ENCODE peak calls at places on chromosomes 13 and 19, in six cellular contexts. Y is endothelial cell, Q is fibroblast of pulmonary artery, F is AG09319, H is IMR-90, J is colonic mucosa. T is an unnamed sample.

GRCh38 chr19:1131718-1132552 is 28.1 kb downstream of the GPX4 start:
- DNase-seq in H (peak), F (peak), J (peak), Y (peak), Q (peak), T (peak)

GRCh38 chr13:51920786-51921185 is 59.0 kb downstream of the CCDC70 start:
- DNase-seq in H (no peak), Y (no peak), J (no peak), F (no peak), Q (no peak), T (no peak)

GRCh38 chr13:102325321-102325720 is 76.5 kb downstream of the FGF14 start:
- DNase-seq in Q (no peak), J (no peak), F (no peak), H (no peak), Y (no peak), T (no peak)

GRCh38 chr19:2226840-2227360 is 9.2 kb downstream of the PLEKHJ1 start:
- DNase-seq in J (no peak), Y (no peak), Q (no peak), F (no peak), H (no peak), T (no peak)

GRCh38 chr19:45597425-45598111 is 4.4 kb downstream of the GPR4 start:
- DNase-seq in Y (no peak), F (no peak), Q (no peak), H (no peak), J (no peak), T (peak)

GRCh38 chr19:48814895-48815294 is 4.1 kb upstream of the BCAT2 start:
- DNase-seq in Q (no peak), J (no peak), H (no peak), Y (no peak), F (no peak), T (no peak)

GRCh38 chr13:34334984-34335661 is 517.2 kb downstream of the RFC3 start:
- DNase-seq in F (no peak), J (no peak), Q (no peak), H (no peak), Y (no peak), T (no peak)

GRCh38 chr19:31054430-31054829 is 294.8 kb downstream of the TSHZ3 start:
- DNase-seq in Y (peak), Q (peak), F (peak), H (peak), J (peak), T (no peak)

GRCh38 chr13:72384879-72385278 is 342.6 kb downstream of the MZT1 start:
- DNase-seq in Y (no peak), F (peak), Q (peak), J (no peak), H (peak), T (no peak)

GRCh38 chr13:31421756-31422155 is 222.0 kb downstream of the B3GLCT start:
- DNase-seq in H (no peak), Q (no peak), J (no peak), Y (no peak), F (no peak), T (no peak)

GRCh38 chr19:50324331-50324730 is 4.8 kb downstream of the KCNC3 start:
- DNase-seq in F (no peak), J (no peak), H (no peak), Q (no peak), Y (no peak), T (peak)

GRCh38 chr13:71879129-71879535 is 12.1 kb upstream of the DACH1 start:
- DNase-seq in Q (peak), Y (peak), J (no peak), F (no peak), H (peak), T (peak)

GRCh38 chr13:111919286-111919685 is 147.7 kb upstream of the SOX1 start:
- DNase-seq in H (no peak), J (no peak), Y (no peak), F (no peak), Q (no peak), T (no peak)

GRCh38 chr13:46121033-46121432 is 16.2 kb upstream of the CPB2 start:
- DNase-seq in Q (peak), F (no peak), Y (no peak), J (no peak), H (no peak), T (no peak)

GRCh38 chr13:73268306-73268705 is 209.5 kb downstream of the KLF5 start:
- DNase-seq in Q (peak), J (peak), H (peak), Y (no peak), F (no peak), T (no peak)

GRCh38 chr13:88000239-88000638 is 329.1 kb downstream of the SLITRK5 start:
- DNase-seq in J (no peak), F (no peak), Q (no peak), H (peak), Y (no peak), T (no peak)

GRCh38 chr13:26017932-26018690 is 33.7 kb downstream of the SHISA2 start:
- DNase-seq in Y (no peak), J (no peak), H (no peak), F (no peak), Q (peak), T (peak)

GRCh38 chr19:10134040-10134439 is 14.3 kb upstream of the EIF3G start:
- DNase-seq in F (no peak), J (no peak), Y (no peak), Q (no peak), H (no peak), T (no peak)

GRCh38 chr13:32060319-32060924 is 28.8 kb downstream of the FRY start:
- DNase-seq in Y (no peak), J (no peak), F (no peak), H (peak), Q (no peak), T (no peak)

GRCh38 chr13:73975767-73976166 is 158.4 kb downstream of the KLF12 start:
- DNase-seq in F (no peak), J (no peak), Q (no peak), Y (no peak), H (no peak), T (no peak)

GRCh38 chr13:26977541-26977940 is 194.1 kb downstream of the USP12 start:
- DNase-seq in J (no peak), H (peak), Y (no peak), F (no peak), Q (peak), T (no peak)

GRCh38 chr13:95643814-95644598 is 500 bp downstream of the DZIP1 start:
- DNase-seq in F (no peak), Y (peak), J (no peak), H (peak), Q (peak), T (no peak)

GRCh38 chr13:52955505-52955904 is 73.1 kb upstream of the OLFM4 start:
- DNase-seq in J (no peak), H (no peak), F (no peak), Q (no peak), Y (no peak), T (no peak)

GRCh38 chr13:50419466-50419865 is 404.2 kb downstream of the KCNRG start:
- DNase-seq in J (no peak), Q (no peak), H (peak), F (no peak), Y (no peak), T (no peak)

GRCh38 chr13:72849571-72849970 is 67.6 kb downstream of the PIBF1 start:
- DNase-seq in J (no peak), Q (peak), Y (no peak), F (no peak), H (peak), T (no peak)

GRCh38 chr13:36848228-36848982 is 29.4 kb downstream of the RFXAP start:
- DNase-seq in J (no peak), H (peak), Q (peak), Y (no peak), F (no peak), T (no peak)

GRCh38 chr19:12773571-12773970 is 1.8 kb downstream of the HOOK2 start:
- DNase-seq in Y (no peak), Q (peak), J (no peak), F (no peak), H (peak), T (no peak)

GRCh38 chr13:99371956-99372355 is 64.8 kb upstream of the GPR183 start:
- DNase-seq in J (no peak), F (no peak), Y (no peak), Q (no peak), H (no peak), T (no peak)

GRCh38 chr19:42216653-42217521 is 590 bp downstream of the DEDD2 start:
- DNase-seq in J (peak), H (peak), Q (peak), F (no peak), Y (peak), T (peak)

GRCh38 chr19:679418-680286 is 3.5 kb downstream of the FSTL3 start:
- DNase-seq in Y (peak), F (peak), H (peak), J (peak), Q (peak), T (peak)

GRCh38 chr19:46766569-46767317 is 20.5 kb upstream of the STRN4 start:
- DNase-seq in J (peak), Q (no peak), F (no peak), H (no peak), Y (peak), T (peak)

GRCh38 chr19:41321600-41322270 is 11.8 kb downstream of the CCDC97 start:
- DNase-seq in Y (peak), F (peak), H (peak), Q (peak), J (no peak), T (peak)

GRCh38 chr13:98224557-98224956 is 47.5 kb upstream of the RNF113B start:
- DNase-seq in H (no peak), F (no peak), Q (no peak), Y (no peak), J (no peak), T (no peak)

GRCh38 chr19:16540948-16541347 is 1.3 kb downstream of the CHERP start:
- DNase-seq in Y (no peak), F (no peak), J (no peak), H (no peak), Q (no peak), T (no peak)

GRCh38 chr19:41156207-41156606 is 36.8 kb upstream of the CYP2S1 start:
- DNase-seq in J (no peak), Y (no peak), F (no peak), Q (no peak), H (no peak), T (no peak)

GRCh38 chr13:93727301-93728141 is 500.9 kb downstream of the GPC6 start:
- DNase-seq in Y (no peak), H (peak), J (no peak), Q (peak), F (no peak), T (no peak)

GRCh38 chr19:812049-812816 is 9.5 kb downstream of the PLPPR3 start:
- DNase-seq in J (no peak), Q (no peak), F (no peak), Y (no peak), H (no peak), T (peak)

GRCh38 chr19:49631279-49631588 is 8.7 kb downstream of the RRAS start:
- DNase-seq in H (no peak), Q (no peak), J (no peak), Y (no peak), F (no peak), T (no peak)

GRCh38 chr13:113457510-113457909 is 4.2 kb upstream of the ADPRHL1 start:
- DNase-seq in Y (no peak), Q (no peak), H (no peak), J (no peak), F (no peak), T (no peak)

GRCh38 chr13:113456116-113456702 is 2.9 kb upstream of the ADPRHL1 start:
- DNase-seq in Q (no peak), H (no peak), J (no peak), Y (no peak), F (no peak), T (no peak)

GRCh38 chr13:113460064-113460555 is 6.8 kb upstream of the ADPRHL1 start:
- DNase-seq in F (no peak), Y (no peak), J (no peak), H (no peak), Q (no peak), T (no peak)

GRCh38 chr13:113460599-113460998 is 7.3 kb upstream of the ADPRHL1 start:
- DNase-seq in J (no peak), F (no peak), Y (no peak), Q (no peak), H (no peak), T (no peak)

GRCh38 chr13:113458218-113459065 is 5.2 kb upstream of the ADPRHL1 start:
- DNase-seq in Q (peak), J (no peak), H (peak), Y (peak), F (no peak), T (no peak)
- TF ChIP-seq CTCF in Q (peak), J (no peak), H (peak), Y (peak), F (peak), T (peak)

DNA sequence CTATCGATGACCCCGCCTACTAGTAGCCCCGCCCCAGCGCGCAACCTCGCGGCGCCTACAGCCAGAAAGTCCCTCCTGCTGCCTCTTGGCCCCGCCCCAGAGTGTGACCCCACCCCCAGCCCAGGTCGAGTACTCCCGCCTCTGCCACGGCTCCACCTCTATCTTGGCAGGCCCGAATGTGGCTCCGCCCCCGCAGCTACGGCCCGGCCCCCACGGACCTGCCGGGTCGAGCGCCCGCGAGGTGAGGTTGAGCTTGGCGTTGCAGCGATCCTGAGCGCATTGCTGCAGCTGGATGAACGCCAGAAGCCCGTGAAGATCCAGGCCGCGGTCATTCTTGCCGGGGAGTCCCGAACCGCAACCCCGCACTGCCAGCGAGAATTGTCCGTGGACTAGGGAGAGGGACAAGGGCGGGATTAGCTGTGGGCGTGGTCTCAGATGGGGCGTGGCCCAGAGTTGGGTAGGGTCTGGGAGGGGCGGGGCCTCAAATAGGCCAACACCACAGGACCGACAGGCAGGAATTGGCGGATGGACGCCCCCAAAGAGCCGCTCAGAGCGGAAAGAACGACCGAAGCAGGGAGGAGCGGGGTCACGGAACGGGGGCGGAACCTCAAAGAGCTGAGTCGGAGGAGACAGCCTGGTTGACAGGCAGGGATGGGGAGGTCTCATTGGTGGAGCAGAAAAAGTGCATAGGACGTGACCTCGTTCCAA is 1.9 kb downstream of the LYPD3 start:
- DNase-seq in Y (peak), J (peak), F (peak), H (peak), Q (peak), T (peak)
- TF ChIP-seq CTCF in Y (no peak), J (no peak), F (no peak), H (no peak), Q (no peak), T (no peak)

GRCh38 chr19:18257503-18258470 is 16.5 kb downstream of the IQCN start:
- DNase-seq in J (no peak), H (no peak), Q (no peak), Y (no peak), F (no peak), T (no peak)

GRCh38 chr19:18252370-18252717 is 21.9 kb downstream of the IQCN start:
- DNase-seq in Q (no peak), Y (no peak), J (no peak), F (no peak), H (no peak), T (no peak)

GRCh38 chr19:18253716-18254115 is 20.5 kb downstream of the IQCN start:
- DNase-seq in F (no peak), J (peak), Y (no peak), H (no peak), Q (no peak), T (no peak)

GRCh38 chr19:18253130-18253529 is 21.1 kb downstream of the IQCN start:
- DNase-seq in J (no peak), F (no peak), Q (no peak), H (no peak), Y (no peak), T (no peak)

GRCh38 chr19:18254546-18255500 is 19.4 kb downstream of the IQCN start:
- DNase-seq in H (no peak), Q (no peak), J (peak), Y (no peak), F (no peak), T (no peak)
- TF ChIP-seq CTCF in H (no peak), Q (no peak), J (peak), Y (no peak), F (no peak), T (peak)

GRCh38 chr19:58453743-58454142 is 2.3 kb downstream of the ZNF324B start:
- DNase-seq in Q (no peak), J (no peak), F (no peak), Y (no peak), H (no peak), T (no peak)
- TF ChIP-seq CTCF in Q (no peak), J (no peak), F (no peak), Y (no peak), H (no peak), T (no peak)

GRCh38 chr19:14686411-14686810 is 3.4 kb upstream of the ZNF333 start:
- DNase-seq in Q (peak), F (no peak), H (peak), Y (no peak), J (no peak), T (peak)
- TF ChIP-seq CTCF in Q (peak), F (no peak), H (peak), Y (no peak), J (no peak), T (no peak)

DNA sequence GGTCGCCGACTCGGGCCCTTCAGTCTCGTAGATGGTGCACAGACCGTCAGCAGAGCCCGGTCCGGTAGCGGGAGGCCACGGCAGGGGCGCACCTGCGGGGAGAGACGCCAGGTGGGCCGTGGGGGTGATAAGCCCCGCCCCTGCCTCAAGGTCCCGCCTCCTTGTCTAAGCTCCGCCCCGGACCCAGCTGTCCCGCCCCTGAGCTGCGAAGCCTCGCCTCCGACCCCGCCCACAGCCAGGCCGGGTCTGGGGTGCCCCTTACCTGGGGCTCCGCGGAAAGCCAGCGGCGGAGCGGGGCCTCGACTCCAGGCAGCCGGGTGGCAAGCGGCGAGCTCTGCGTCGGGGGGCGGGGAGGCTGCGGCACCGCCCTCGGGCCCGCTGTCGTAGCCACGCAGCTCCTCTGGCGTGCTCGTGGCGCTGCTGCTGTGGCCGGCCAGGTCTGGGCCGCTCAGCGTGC is 4.7 kb downstream of the PRR36 start:
- DNase-seq in J (peak), Y (peak), H (peak), F (no peak), Q (peak), T (peak)
- TF ChIP-seq CTCF in J (no peak), Y (peak), H (no peak), F (no peak), Q (no peak), T (no peak)

GRCh38 chr13:20188649-20189553 is 3.8 kb downstream of the GJB2 start:
- DNase-seq in F (no peak), Y (no peak), J (peak), Q (no peak), H (no peak), T (no peak)
- TF ChIP-seq CTCF in F (no peak), Y (peak), J (no peak), Q (no peak), H (peak), T (peak)

GRCh38 chr19:11295665-11296245 is at the start of gene TSPAN16:
- DNase-seq in Y (no peak), Q (no peak), H (no peak), F (no peak), J (peak), T (no peak)
- TF ChIP-seq CTCF in Y (no peak), Q (peak), H (no peak), F (peak), J (no peak), T (no peak)

GRCh38 chr19:5540208-5540607 is 27.5 kb downstream of the TINCR start:
- DNase-seq in F (no peak), J (no peak), H (no peak), Q (no peak), Y (no peak), T (no peak)

GRCh38 chr19:5539431-5539833 is 28.3 kb downstream of the TINCR start:
- DNase-seq in H (no peak), Q (no peak), Y (no peak), F (no peak), J (no peak), T (no peak)

GRCh38 chr19:5545051-5545450 is 22.7 kb downstream of the TINCR start:
- DNase-seq in F (no peak), J (no peak), Y (no peak), H (no peak), Q (no peak), T (no peak)

GRCh38 chr19:5541456-5541855 is 26.3 kb downstream of the TINCR start:
- DNase-seq in Q (no peak), F (no peak), Y (no peak), H (no peak), J (no peak), T (no peak)

GRCh38 chr19:5542665-5543064 is 25.1 kb downstream of the TINCR start:
- DNase-seq in Y (no peak), Q (no peak), J (no peak), H (no peak), F (no peak), T (no peak)
- TF ChIP-seq CTCF in Y (no peak), Q (no peak), J (no peak), H (peak), F (no peak), T (no peak)